ENCODE peak calls at places on chromosomes 11 and 22, in six cellular contexts. One of them, this sample, is unnamed.

GRCh38 chr11:47923667-47924066 is 56.7 kb upstream of the PTPRJ start:
- DNase-seq in SK-N-SH: no peak
- DNase-seq in K562: no peak
- DNase-seq in HepG2: no peak
- DNase-seq in H1: no peak
- DNase-seq in GM12878: no peak
- DNase-seq in this sample: no peak

GRCh38 chr11:95520765-95521542 is 268.6 kb downstream of the FAM76B start:
- DNase-seq in HepG2: no peak
- DNase-seq in H1: no peak
- DNase-seq in SK-N-SH: no peak
- DNase-seq in GM12878: no peak
- DNase-seq in K562: no peak
- DNase-seq in this sample: no peak

GRCh38 chr11:118570787-118571186 is 1.4 kb upstream of the ARCN1 start:
- DNase-seq in H1: no peak
- DNase-seq in GM12878: no peak
- DNase-seq in HepG2: no peak
- DNase-seq in K562: no peak
- DNase-seq in SK-N-SH: no peak
- DNase-seq in this sample: no peak

GRCh38 chr11:36346562-36347383 is 50.7 kb downstream of the PRR5L start:
- DNase-seq in GM12878: no peak
- DNase-seq in SK-N-SH: no peak
- DNase-seq in HepG2: no peak
- DNase-seq in H1: no peak
- DNase-seq in K562: no peak
- DNase-seq in this sample: no peak

GRCh38 chr11:2574043-2574552 is 125.7 kb downstream of the KCNQ1OT1 start:
- DNase-seq in K562: no peak
- DNase-seq in SK-N-SH: no peak
- DNase-seq in HepG2: no peak
- DNase-seq in GM12878: no peak
- DNase-seq in H1: no peak
- DNase-seq in this sample: no peak

GRCh38 chr22:27682438-27682837 is 119.1 kb downstream of the MN1 start:
- DNase-seq in HepG2: no peak
- DNase-seq in K562: peak; percentile 60
- DNase-seq in SK-N-SH: no peak
- DNase-seq in GM12878: no peak
- DNase-seq in H1: peak; percentile 80
- DNase-seq in this sample: no peak

GRCh38 chr11:110422306-110422924 is 7.3 kb upstream of the FDX1 start:
- DNase-seq in K562: no peak
- DNase-seq in HepG2: no peak
- DNase-seq in SK-N-SH: no peak
- DNase-seq in H1: no peak
- DNase-seq in GM12878: no peak
- DNase-seq in this sample: no peak

GRCh38 chr11:2888266-2888968 is 2.8 kb upstream of the CDKN1C start:
- DNase-seq in SK-N-SH: peak; percentile 86
- DNase-seq in HepG2: peak; percentile 67
- DNase-seq in K562: peak; percentile 78
- DNase-seq in H1: peak; percentile 98
- DNase-seq in GM12878: no peak
- DNase-seq in this sample: peak; percentile 67

GRCh38 chr22:26756675-26757293 is 99.4 kb downstream of the MIAT start:
- DNase-seq in H1: peak; percentile 98
- DNase-seq in SK-N-SH: peak; percentile 88
- DNase-seq in HepG2: no peak
- DNase-seq in K562: peak; percentile 70
- DNase-seq in GM12878: no peak
- DNase-seq in this sample: peak; percentile 8

GRCh38 chr11:93895106-93895862 is 44.9 kb upstream of the VSTM5 start:
- DNase-seq in GM12878: no peak
- DNase-seq in K562: peak; percentile 47
- DNase-seq in SK-N-SH: peak; percentile 40
- DNase-seq in H1: no peak
- DNase-seq in HepG2: peak; percentile 37
- DNase-seq in this sample: peak; percentile 59

GRCh38 chr11:2913029-2913431 is 16.2 kb downstream of the PHLDA2 start:
- DNase-seq in HepG2: no peak
- DNase-seq in SK-N-SH: peak; percentile 45
- DNase-seq in GM12878: no peak
- DNase-seq in K562: peak; percentile 52
- DNase-seq in H1: no peak
- DNase-seq in this sample: no peak

GRCh38 chr11:69911310-69912160 is 92.3 kb upstream of the FGF3 start:
- DNase-seq in K562: no peak
- DNase-seq in HepG2: no peak
- DNase-seq in SK-N-SH: no peak
- DNase-seq in GM12878: no peak
- DNase-seq in H1: no peak
- DNase-seq in this sample: no peak

GRCh38 chr11:66069715-66070603 is at the start of gene PACS1:
- DNase-seq in GM12878: no peak
- DNase-seq in SK-N-SH: peak; percentile 94
- DNase-seq in K562: peak; percentile 91
- DNase-seq in HepG2: peak; percentile 25
- DNase-seq in H1: peak; percentile 85
- DNase-seq in this sample: no peak

GRCh38 chr11:68890490-68891231 is 13.0 kb downstream of the MRPL21 start:
- DNase-seq in H1: no peak
- DNase-seq in HepG2: no peak
- DNase-seq in K562: no peak
- DNase-seq in GM12878: no peak
- DNase-seq in SK-N-SH: peak; percentile 97
- DNase-seq in this sample: no peak

GRCh38 chr11:15695096-15695721 is 580.5 kb downstream of the INSC start:
- DNase-seq in HepG2: no peak
- DNase-seq in GM12878: no peak
- DNase-seq in H1: no peak
- DNase-seq in SK-N-SH: no peak
- DNase-seq in K562: no peak
- DNase-seq in this sample: no peak

GRCh38 chr11:131192628-131193027 is 177.8 kb upstream of the NTM start:
- DNase-seq in H1: no peak
- DNase-seq in SK-N-SH: no peak
- DNase-seq in GM12878: no peak
- DNase-seq in K562: no peak
- DNase-seq in HepG2: no peak
- DNase-seq in this sample: no peak

GRCh38 chr11:96215826-96216225 is 127.2 kb downstream of the MAML2 start:
- DNase-seq in H1: no peak
- DNase-seq in SK-N-SH: no peak
- DNase-seq in K562: no peak
- DNase-seq in GM12878: no peak
- DNase-seq in HepG2: no peak
- DNase-seq in this sample: no peak

DNA sequence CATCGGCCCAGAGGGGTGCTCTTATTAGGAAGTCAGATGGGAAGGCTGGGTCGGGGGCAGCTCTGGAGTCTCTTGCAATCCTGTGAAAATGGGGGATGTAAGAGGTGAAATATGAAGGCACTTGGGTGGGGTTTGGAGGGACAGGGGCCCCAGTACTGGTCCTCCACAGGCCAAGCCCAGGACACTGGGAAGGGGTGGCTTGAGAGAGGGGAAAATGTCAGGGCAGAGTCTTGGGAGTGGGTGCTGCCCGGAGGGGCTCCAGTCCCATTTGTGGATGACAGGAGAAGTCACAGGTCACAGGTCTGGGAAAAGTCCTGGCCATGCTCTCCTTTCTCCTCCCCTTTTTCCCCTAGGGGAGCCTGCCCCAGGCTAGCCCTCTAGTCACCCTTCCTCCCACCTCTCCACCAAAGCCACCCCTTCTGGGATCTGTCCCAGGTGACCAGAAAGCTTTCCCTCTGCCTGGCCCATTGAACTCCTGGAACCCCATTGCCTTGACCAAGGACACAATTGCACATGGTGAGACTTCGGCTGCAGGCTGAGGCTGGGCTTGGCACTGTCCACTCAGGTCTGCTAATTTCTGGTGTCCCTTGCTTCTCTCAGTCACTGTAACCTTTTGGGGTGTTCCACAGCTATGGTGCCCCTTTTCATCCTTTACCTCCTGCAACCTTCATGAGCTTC is 1465.0 kb downstream of the TBC1D22A start:
- DNase-seq in SK-N-SH: no peak
- DNase-seq in HepG2: no peak
- DNase-seq in K562: no peak
- DNase-seq in H1: peak; percentile 13
- DNase-seq in GM12878: no peak
- DNase-seq in this sample: no peak
- TF ChIP-seq RAD21 in SK-N-SH: no peak
- TF ChIP-seq RAD21 in HepG2: no peak
- TF ChIP-seq RAD21 in K562: no peak
- TF ChIP-seq RAD21 in H1: no peak
- TF ChIP-seq RAD21 in GM12878: no peak
- TF ChIP-seq RAD21 in this sample: no peak

DNA sequence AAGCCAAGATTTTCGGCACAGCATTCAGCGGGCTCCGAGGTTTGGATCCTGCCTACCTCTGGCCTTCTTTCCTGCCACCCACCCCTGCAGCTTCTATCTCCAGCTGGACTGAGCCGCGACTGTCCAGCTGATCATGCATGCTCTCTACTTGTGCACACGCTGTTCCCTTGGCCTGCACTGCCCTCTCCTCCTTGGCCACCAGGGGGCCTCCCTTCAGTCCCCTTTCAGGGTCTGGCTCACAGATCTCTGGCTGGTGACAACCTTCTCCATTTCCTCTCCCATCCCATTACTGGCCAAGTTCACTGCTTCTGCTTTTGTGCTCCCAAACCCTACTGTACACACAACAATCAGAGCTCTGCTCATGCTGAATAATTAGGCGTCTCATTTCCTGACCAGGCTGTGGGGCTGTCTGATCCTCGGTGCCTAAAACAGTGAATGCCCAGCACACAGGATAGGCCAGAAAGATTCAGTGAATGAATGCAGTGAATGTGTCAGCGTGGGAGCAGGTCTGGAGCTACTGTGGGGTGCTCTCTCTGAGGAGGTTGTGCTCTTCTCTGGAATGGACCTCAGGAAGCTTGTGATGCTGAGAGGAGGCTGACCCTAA is 224.0 kb upstream of the NARS2 start:
- DNase-seq in GM12878: no peak
- DNase-seq in K562: peak; percentile 62
- DNase-seq in H1: peak; percentile 86
- DNase-seq in SK-N-SH: peak; percentile 72
- DNase-seq in HepG2: peak; percentile 25
- DNase-seq in this sample: peak; percentile 28
- TF ChIP-seq YY1 in GM12878: peak; percentile 23
- TF ChIP-seq YY1 in K562: no peak
- TF ChIP-seq YY1 in H1: no peak
- TF ChIP-seq YY1 in SK-N-SH: no peak
- TF ChIP-seq YY1 in HepG2: no peak
- TF ChIP-seq YY1 in this sample: no peak

DNA sequence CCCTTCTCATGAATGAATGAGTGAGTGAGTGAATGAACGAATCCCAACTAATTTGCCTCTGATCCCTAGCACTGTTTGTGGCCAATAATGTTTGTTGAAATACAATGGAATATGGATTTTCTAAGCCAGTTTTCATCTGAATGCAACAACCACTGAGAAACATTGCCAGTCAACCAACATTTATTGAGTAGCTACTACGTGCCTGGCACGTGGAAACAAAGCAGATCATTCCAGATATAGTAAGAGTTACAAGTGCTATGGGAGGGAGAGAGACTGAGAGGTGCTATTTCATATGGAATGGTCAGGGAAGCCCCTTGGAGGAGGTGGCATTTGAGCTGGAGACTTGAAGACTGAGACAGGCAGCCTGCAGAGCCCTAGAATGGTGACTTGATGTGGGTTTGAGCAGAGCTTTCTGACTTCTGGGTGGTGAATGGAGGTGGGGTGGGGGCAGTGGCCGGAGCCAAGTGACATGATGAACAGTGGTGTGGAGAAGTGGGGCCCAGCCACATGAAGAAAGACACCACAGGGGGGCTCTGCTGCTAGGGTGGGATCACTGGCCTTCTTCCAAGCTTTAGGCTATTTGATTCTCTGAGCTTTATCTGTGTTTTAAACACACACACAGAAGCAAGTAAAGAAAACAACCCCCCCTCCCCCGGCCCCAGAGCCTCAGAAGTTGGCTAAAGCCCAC is 35.1 kb upstream of the SMTN start:
- DNase-seq in GM12878: no peak
- DNase-seq in SK-N-SH: no peak
- DNase-seq in K562: peak; percentile 35
- DNase-seq in H1: no peak
- DNase-seq in HepG2: no peak
- DNase-seq in this sample: no peak
- TF ChIP-seq RAD21 in GM12878: no peak
- TF ChIP-seq RAD21 in SK-N-SH: no peak
- TF ChIP-seq RAD21 in K562: no peak
- TF ChIP-seq RAD21 in H1: no peak
- TF ChIP-seq RAD21 in HepG2: no peak
- TF ChIP-seq RAD21 in this sample: no peak

GRCh38 chr22:45451988-45452387 is 38.5 kb downstream of the RIBC2 start:
- DNase-seq in SK-N-SH: no peak
- DNase-seq in GM12878: no peak
- DNase-seq in H1: no peak
- DNase-seq in HepG2: no peak
- DNase-seq in K562: no peak
- DNase-seq in this sample: no peak

GRCh38 chr22:45448431-45448830 is 34.9 kb downstream of the RIBC2 start:
- DNase-seq in H1: no peak
- DNase-seq in HepG2: no peak
- DNase-seq in GM12878: no peak
- DNase-seq in SK-N-SH: no peak
- DNase-seq in K562: no peak
- DNase-seq in this sample: no peak

GRCh38 chr22:45452565-45453449 is 39.3 kb downstream of the RIBC2 start:
- DNase-seq in SK-N-SH: no peak
- DNase-seq in HepG2: no peak
- DNase-seq in GM12878: no peak
- DNase-seq in K562: no peak
- DNase-seq in H1: no peak
- DNase-seq in this sample: no peak

GRCh38 chr22:45450931-45451651 is 37.6 kb downstream of the RIBC2 start:
- DNase-seq in HepG2: no peak
- DNase-seq in GM12878: no peak
- DNase-seq in H1: no peak
- DNase-seq in SK-N-SH: no peak
- DNase-seq in K562: no peak
- DNase-seq in this sample: no peak

DNA sequence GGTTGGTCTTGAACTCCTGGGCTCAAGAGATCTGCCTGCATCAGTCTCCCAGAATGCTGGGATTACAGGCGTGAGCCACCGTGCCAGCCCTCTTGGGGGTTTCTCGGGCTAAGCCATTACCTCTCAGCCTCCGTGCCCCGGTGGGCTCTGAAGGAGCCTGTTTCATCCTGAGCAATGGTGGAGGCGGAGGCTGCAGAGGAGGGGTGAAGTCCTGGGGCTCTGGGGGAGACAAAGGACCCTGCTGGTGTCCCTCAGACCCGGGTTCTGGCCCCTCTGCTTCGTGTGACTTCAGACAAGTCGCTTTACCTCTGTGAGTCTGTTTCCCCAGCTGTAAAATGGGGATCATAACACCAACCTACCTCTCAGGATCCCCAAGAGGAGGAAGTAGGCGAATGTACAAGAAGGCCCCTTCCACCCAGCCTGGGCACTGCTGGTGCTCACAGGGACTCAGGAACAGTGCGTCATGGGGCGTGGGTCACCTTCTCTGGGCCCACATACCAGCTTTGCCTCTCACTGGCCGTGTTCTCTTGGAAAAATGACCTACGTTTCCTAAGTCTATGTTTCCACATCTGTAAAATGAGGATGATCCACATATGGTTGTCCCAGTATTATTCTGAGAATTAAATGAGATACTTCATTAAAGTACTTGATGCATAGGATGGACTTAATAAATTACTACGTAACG is 36.8 kb downstream of the RIBC2 start:
- DNase-seq in HepG2: no peak
- DNase-seq in GM12878: no peak
- DNase-seq in K562: no peak
- DNase-seq in H1: no peak
- DNase-seq in SK-N-SH: no peak
- DNase-seq in this sample: no peak
- TF ChIP-seq YY1 in HepG2: no peak
- TF ChIP-seq YY1 in GM12878: no peak
- TF ChIP-seq YY1 in K562: no peak
- TF ChIP-seq YY1 in H1: no peak
- TF ChIP-seq YY1 in SK-N-SH: no peak
- TF ChIP-seq YY1 in this sample: no peak

This sample was measured in HCT116.